ENCODE peak calls at places on chromosome 9, in six cellular contexts. P is right cardiac atrium; D is HCT116; R is NCI-H226; W is Jurkat, Clone E6-1; K is Panc1. F is an unnamed sample.

GRCh38 chr9:89911721-89912604 is 307.2 kb downstream of the GADD45G start:
- DNase-seq in D (no peak), P (no peak), K (no peak), W (no peak), R (no peak), F (no peak)

GRCh38 chr9:78923966-78924659 is 627.2 kb downstream of the PSAT1 start:
- DNase-seq in R (no peak), D (no peak), K (no peak), P (no peak), W (no peak), F (no peak)

GRCh38 chr9:88266416-88266815 is 121.8 kb upstream of the SPIN1 start:
- DNase-seq in D (no peak), P (no peak), W (no peak), R (no peak), K (no peak), F (no peak)

GRCh38 chr9:38336341-38336740 is 56.2 kb upstream of the ALDH1B1 start:
- DNase-seq in D (no peak), R (no peak), W (no peak), P (no peak), K (no peak), F (no peak)

GRCh38 chr9:7523644-7524043 is 275.9 kb downstream of the DMAC1 start:
- DNase-seq in D (no peak), P (no peak), K (no peak), W (no peak), R (no peak), F (no peak)

GRCh38 chr9:117044241-117044640 is 357.1 kb downstream of the TRIM32 start:
- DNase-seq in K (no peak), W (no peak), P (no peak), R (no peak), D (no peak), F (no peak)

GRCh38 chr9:86557063-86557766 is 203.0 kb upstream of the TUT7 start:
- DNase-seq in D (no peak), R (peak; percentile 81), K (no peak), W (no peak), P (no peak), F (no peak)

GRCh38 chr9:21559402-21560280 is 77.5 kb upstream of the IFNE start:
- DNase-seq in D (no peak), R (peak; percentile 32), P (peak; percentile 66), K (no peak), W (no peak), F (peak; percentile 57)

GRCh38 chr9:125843646-125844045 is 96.5 kb downstream of the PBX3 start:
- DNase-seq in R (no peak), K (no peak), P (no peak), D (no peak), W (no peak), F (no peak)

GRCh38 chr9:120696551-120697230 is 17.6 kb downstream of the MEGF9 start:
- DNase-seq in R (no peak), P (no peak), D (no peak), K (no peak), W (no peak), F (no peak)

GRCh38 chr9:80376180-80376579 is 804.4 kb downstream of the TLE4 start:
- DNase-seq in K (no peak), R (no peak), D (no peak), P (no peak), W (no peak), F (no peak)

GRCh38 chr9:136021891-136022681 is 60.9 kb upstream of the UBAC1 start:
- DNase-seq in K (no peak), R (no peak), W (no peak), D (no peak), P (peak; percentile 52), F (peak; percentile 61)

GRCh38 chr9:40927851-40928802 is 200.4 kb downstream of the FOXD4L6 start:
- DNase-seq in R (no peak), D (no peak), P (no peak), W (no peak), K (no peak), F (no peak)

GRCh38 chr9:90343360-90343759 is 299.3 kb downstream of the DIRAS2 start:
- DNase-seq in R (no peak), P (no peak), K (no peak), W (no peak), D (no peak), F (no peak)

GRCh38 chr9:36415822-36416515 is 15.9 kb upstream of the RNF38 start:
- DNase-seq in R (no peak), D (no peak), W (no peak), P (no peak), K (no peak), F (no peak)

GRCh38 chr9:129669141-129669718 is 3.8 kb downstream of the PRRX2 start:
- DNase-seq in P (peak; percentile 33), K (no peak), D (no peak), R (no peak), W (no peak), F (no peak)

GRCh38 chr9:38423939-38424843 is at the start of gene IGFBPL1:
- DNase-seq in K (no peak), D (no peak), W (no peak), P (peak; percentile 65), R (no peak), F (peak; percentile 42)

F was measured in right lobe of liver.